ENCODE peak calls at places on chromosome 9, in eight cellular contexts. N is tibial nerve, C is uterus, W is spleen, Z is WERI-Rb-1, G is A673, A is suprapubic skin, H is neural progenitor cell. I is an unnamed sample.

GRCh38 chr9:77725820-77726219 is 77.7 kb upstream of the GNA14 start:
- DNase-seq in N (no peak), C (no peak), W (no peak), Z (no peak), G (no peak), A (no peak), H (no peak), I (no peak)

GRCh38 chr9:37174247-37174646 is 53.9 kb downstream of the ZCCHC7 start:
- DNase-seq in N (no peak), C (no peak), W (no peak), Z (no peak), G (no peak), A (no peak), H (no peak), I (no peak)

GRCh38 chr9:88355166-88355565 is 33.1 kb upstream of the SPIN1 start:
- DNase-seq in N (no peak), C (no peak), W (no peak), Z (no peak), G (no peak), A (no peak), H (no peak), I (peak)

GRCh38 chr9:129567842-129568559 is 52.9 kb downstream of the C9orf50 start:
- DNase-seq in N (no peak), C (peak), W (no peak), Z (no peak), G (peak), A (no peak), H (peak), I (no peak)

GRCh38 chr9:127979333-127980055 is 1.3 kb downstream of the EEIG1 start:
- DNase-seq in N (no peak), C (peak), W (peak), Z (no peak), G (peak), A (peak), H (peak), I (no peak)

GRCh38 chr9:137593176-137593575 is 2.9 kb upstream of the ZMYND19 start:
- DNase-seq in N (no peak), C (no peak), W (no peak), Z (no peak), G (no peak), A (no peak), H (no peak), I (no peak)

GRCh38 chr9:118644066-118644465 is 725.2 kb downstream of the BRINP1 start:
- DNase-seq in N (no peak), C (no peak), W (no peak), Z (no peak), G (no peak), A (no peak), H (no peak), I (no peak)

GRCh38 chr9:99818439-99818992 is 3.2 kb upstream of the NR4A3 start:
- DNase-seq in N (no peak), C (no peak), W (no peak), Z (no peak), G (no peak), A (no peak), H (peak), I (no peak)

GRCh38 chr9:101397746-101398334 is 578 bp downstream of the MRPL50 start:
- DNase-seq in N (no peak), C (no peak), W (no peak), Z (no peak), G (no peak), A (no peak), H (no peak), I (peak)

GRCh38 chr9:2583308-2584013 is 38.1 kb upstream of the VLDLR start:
- DNase-seq in N (no peak), C (no peak), W (peak), Z (no peak), G (no peak), A (no peak), H (no peak), I (no peak)

GRCh38 chr9:2159521-2160417 is 144.6 kb downstream of the SMARCA2 start:
- DNase-seq in N (no peak), C (no peak), W (no peak), Z (no peak), G (peak), A (no peak), H (no peak), I (peak)

GRCh38 chr9:4491621-4491975 is 1.3 kb downstream of the SLC1A1 start:
- DNase-seq in N (no peak), C (no peak), W (no peak), Z (no peak), G (no peak), A (no peak), H (peak), I (no peak)

GRCh38 chr9:132160802-132161742 is 786 bp upstream of the NTNG2 start:
- DNase-seq in N (no peak), C (no peak), W (peak), Z (peak), G (peak), A (no peak), H (peak), I (peak)

GRCh38 chr9:125631391-125632085 is 75.5 kb downstream of the MAPKAP1 start:
- DNase-seq in N (no peak), C (no peak), W (no peak), Z (peak), G (peak), A (no peak), H (peak), I (peak)

GRCh38 chr9:29241320-29241719 is 1668.0 kb upstream of the C9orf72 start:
- DNase-seq in N (no peak), C (no peak), W (no peak), Z (no peak), G (peak), A (no peak), H (no peak), I (peak)

GRCh38 chr9:116350213-116350612 is 196.6 kb downstream of the PAPPA start:
- DNase-seq in N (no peak), C (no peak), W (no peak), Z (no peak), G (no peak), A (no peak), H (no peak), I (no peak)

GRCh38 chr9:70488098-70488792 is 73.8 kb upstream of the KLF9 start:
- DNase-seq in N (no peak), C (no peak), W (no peak), Z (no peak), G (no peak), A (no peak), H (no peak), I (no peak)

GRCh38 chr9:6646028-6646636 is 603 bp upstream of the GLDC start:
- DNase-seq in N (no peak), C (no peak), W (no peak), Z (no peak), G (no peak), A (no peak), H (no peak), I (no peak)

GRCh38 chr9:14278291-14278721 is 35.6 kb downstream of the NFIB start:
- DNase-seq in N (no peak), C (no peak), W (no peak), Z (no peak), G (no peak), A (no peak), H (no peak), I (peak)

GRCh38 chr9:84304166-84304565 is 36.4 kb downstream of the SLC28A3 start:
- DNase-seq in N (no peak), C (no peak), W (no peak), Z (no peak), G (no peak), A (no peak), H (no peak), I (no peak)

GRCh38 chr9:134066923-134067851 is 639 bp downstream of the BRD3 start:
- DNase-seq in N (no peak), C (peak), W (peak), Z (no peak), G (peak), A (peak), H (peak), I (no peak)

GRCh38 chr9:13728917-13729811 is 449.7 kb upstream of the MPDZ start:
- DNase-seq in N (no peak), C (no peak), W (no peak), Z (no peak), G (no peak), A (no peak), H (no peak), I (peak)

GRCh38 chr9:94577541-94577940 is 16.1 kb downstream of the FBP2 start:
- DNase-seq in N (no peak), C (no peak), W (no peak), Z (no peak), G (no peak), A (no peak), H (no peak), I (no peak)

GRCh38 chr9:94577036-94577435 is 16.6 kb downstream of the FBP2 start:
- DNase-seq in N (no peak), C (no peak), W (no peak), Z (no peak), G (no peak), A (no peak), H (no peak), I (no peak)

GRCh38 chr9:94581711-94582110 is 11.9 kb downstream of the FBP2 start:
- DNase-seq in N (no peak), C (no peak), W (no peak), Z (no peak), G (no peak), A (no peak), H (no peak), I (peak)

DNA sequence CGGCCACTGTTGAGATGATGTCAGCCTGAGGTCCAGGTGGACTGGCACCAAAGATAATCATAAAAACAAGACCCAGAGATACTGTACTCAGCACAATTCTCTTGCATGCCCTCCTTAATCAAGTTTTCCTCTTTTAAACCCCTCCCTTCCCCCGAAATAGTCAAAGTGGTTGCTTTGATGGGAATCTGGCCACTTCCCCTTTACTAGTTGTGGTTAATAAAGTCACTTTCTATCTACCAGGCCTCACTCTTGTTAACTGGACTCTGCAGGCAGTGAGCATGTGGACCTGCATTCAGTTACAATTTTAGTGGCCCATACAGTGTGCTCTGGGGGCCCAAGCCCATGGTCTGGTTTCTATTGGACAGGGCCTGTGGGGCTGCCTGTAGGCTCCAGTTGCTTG is 17.5 kb downstream of the FBP2 start:
- DNase-seq in N (no peak), C (no peak), W (no peak), Z (no peak), G (no peak), A (no peak), H (no peak), I (no peak)
- H3K27ac ChIP-seq in N (no peak), C (no peak), W (no peak), Z (no peak), G (no peak), A (no peak), H (no peak), I (no peak)

DNA sequence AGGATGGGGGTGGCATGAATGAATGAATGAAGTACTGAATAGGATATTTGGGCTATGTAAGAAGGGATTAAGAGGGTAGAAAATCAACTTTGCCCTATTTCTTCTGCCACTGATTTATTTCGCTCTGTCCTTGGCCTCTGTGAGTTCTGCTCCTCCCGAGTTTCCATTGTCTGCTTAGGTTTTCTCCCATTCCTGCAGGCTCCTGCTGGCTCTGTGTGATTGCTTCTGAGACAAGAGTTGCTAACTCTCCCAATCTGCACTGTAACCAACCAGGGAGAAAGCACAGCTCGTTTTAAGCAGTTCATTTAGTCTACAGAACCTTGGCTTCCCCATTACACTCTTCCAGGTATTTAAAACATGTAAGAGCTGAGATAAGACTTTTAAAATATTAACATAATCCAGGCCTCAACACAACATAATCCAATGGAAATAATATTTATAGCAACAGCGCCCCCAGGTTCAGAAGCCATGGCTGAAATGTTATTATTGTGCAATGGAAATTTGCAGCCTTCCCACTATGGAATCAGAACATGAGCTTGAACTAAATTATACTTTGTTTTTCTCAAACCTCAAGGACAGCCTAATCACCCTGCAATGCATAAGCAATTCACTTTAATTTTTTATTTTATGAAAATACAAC is 203.5 kb downstream of the ERCC6L2 start:
- DNase-seq in N (no peak), C (no peak), W (no peak), Z (no peak), G (no peak), A (no peak), H (peak), I (no peak)
- TF ChIP-seq CTCF in N (no peak), C (no peak), W (no peak), Z (no peak), G (peak), A (no peak), H (peak), I (peak)

DNA sequence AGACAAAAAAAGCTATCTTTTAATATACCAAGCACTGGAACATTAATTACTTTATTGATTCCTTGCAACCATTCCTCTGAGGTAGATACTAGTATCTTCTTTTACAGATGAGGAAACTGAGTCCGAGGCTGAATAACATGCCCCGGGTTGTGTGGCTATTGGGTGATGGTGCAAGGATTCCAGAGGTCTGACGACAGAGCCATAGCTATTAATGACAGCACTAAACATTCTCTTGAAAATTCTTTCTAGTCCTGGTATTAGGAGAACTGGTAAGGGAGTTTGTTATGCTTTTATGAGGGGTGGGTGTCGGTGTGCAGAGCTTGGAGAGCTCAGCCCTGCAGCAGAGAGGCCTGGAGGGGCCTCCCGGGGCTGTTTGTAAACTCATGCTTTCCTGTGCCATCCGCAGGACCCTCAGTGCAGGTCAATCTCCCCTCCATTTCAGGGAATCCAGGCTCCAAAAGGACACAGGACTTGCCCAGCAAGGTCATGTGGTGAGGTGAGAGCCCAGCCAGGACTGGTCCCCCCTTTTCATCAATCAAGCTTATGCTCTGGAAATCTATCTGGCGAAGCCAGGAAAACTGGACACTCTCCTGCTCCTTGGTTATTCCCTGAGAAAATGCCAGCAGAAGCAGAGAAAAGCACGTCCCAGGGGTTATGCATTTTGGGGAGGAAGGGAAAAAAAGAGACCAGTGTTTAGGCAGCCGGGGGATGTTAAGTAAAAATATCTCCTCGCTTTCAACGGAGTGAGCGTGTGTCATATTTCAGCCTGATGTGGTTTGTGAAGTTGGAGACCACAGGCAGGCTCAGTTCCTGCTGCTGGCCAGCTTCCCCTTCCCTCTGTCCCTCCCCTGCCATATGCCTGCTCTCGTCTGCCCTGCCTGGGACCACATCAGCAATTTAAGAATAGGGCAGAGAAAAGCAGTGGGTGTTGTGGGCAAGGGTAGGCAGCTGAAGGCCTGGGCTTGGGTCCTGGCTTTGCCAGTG is 3.7 kb downstream of the GSN start:
- DNase-seq in N (no peak), C (no peak), W (peak), Z (no peak), G (no peak), A (no peak), H (no peak), I (no peak)
- H3K27ac ChIP-seq in N (peak), C (peak), W (peak), Z (no peak), G (no peak), A (peak), H (no peak), I (no peak)

GRCh38 chr9:114592356-114592755 is 4.8 kb downstream of the ATP6V1G1 start:
- DNase-seq in N (no peak), C (no peak), W (no peak), Z (no peak), G (no peak), A (no peak), H (no peak), I (peak)
- TF ChIP-seq CTCF in N (peak), C (peak), W (peak), Z (no peak), G (no peak), A (peak), H (no peak), I (peak)

GRCh38 chr9:22392523-22392922 is 54.1 kb upstream of the DMRTA1 start:
- DNase-seq in N (no peak), C (no peak), W (no peak), Z (no peak), G (no peak), A (no peak), H (no peak), I (no peak)

GRCh38 chr9:22401671-22402070 is 45.0 kb upstream of the DMRTA1 start:
- DNase-seq in N (no peak), C (no peak), W (no peak), Z (no peak), G (no peak), A (no peak), H (no peak), I (no peak)

DNA sequence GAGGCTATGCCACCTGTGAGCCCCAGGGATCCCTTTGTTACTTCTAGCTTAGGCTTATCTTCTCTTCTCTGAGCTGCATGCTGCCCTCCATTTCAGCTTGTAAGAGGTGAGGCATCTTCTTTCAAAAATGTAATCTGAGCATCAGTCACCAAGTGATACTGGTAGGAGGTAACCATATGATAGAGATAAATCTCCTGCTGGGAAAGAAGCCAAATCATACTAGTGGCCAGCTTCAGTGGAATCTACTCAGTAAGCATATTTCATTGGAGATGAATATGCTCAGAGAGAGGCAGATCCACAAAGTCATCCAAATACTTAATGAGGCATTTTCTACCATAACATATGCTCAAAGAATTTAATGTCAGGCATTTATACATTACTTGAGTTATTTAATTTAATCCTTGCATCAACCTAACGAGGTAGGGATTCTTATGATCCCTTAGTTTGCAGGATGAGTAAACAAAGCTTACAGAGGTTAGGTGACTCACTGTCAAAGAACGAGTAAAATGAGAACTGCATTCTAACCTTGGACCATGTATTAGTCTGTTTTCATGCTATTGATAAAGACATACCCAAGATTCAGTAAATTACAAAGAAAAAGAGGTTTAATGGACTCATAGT is 50.9 kb upstream of the DMRTA1 start:
- DNase-seq in N (no peak), C (no peak), W (no peak), Z (no peak), G (no peak), A (no peak), H (no peak), I (peak)
- H3K27ac ChIP-seq in N (no peak), C (no peak), W (no peak), Z (no peak), G (no peak), A (no peak), H (no peak), I (no peak)

GRCh38 chr9:96667363-96667728 is 12.2 kb upstream of the PRXL2C start:
- DNase-seq in N (no peak), C (no peak), W (no peak), Z (no peak), G (no peak), A (no peak), H (peak), I (no peak)
- TF ChIP-seq CTCF in N (no peak), C (no peak), W (no peak), Z (peak), G (no peak), A (no peak), H (no peak), I (no peak)

DNA sequence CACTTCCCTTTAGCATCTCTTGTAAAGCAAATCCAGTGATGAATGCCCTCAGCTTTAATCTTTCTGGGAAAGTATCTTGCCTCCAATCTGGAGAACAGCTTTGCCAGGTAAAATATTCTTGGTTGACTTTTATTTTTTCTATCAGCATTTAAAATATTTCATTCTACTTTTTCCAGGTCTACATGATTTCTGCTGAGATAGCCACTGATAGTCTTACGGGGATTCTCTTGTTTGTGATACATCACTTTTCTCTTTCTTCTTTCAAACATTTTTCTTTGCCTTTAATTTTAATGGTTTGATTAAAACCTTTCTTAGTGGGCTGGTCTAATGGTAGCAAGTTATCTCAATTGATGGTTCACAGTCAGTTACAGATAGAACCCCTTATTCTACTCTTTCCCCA is 33.9 kb upstream of the FAM120A start:
- DNase-seq in N (no peak), C (no peak), W (no peak), Z (no peak), G (no peak), A (no peak), H (no peak), I (no peak)
- H3K27ac ChIP-seq in N (no peak), C (no peak), W (no peak), Z (no peak), G (no peak), A (no peak), H (no peak), I (no peak)

I was measured in foreskin keratinocyte.